ENCODE peak calls at places on chromosomes 7 and 10, in four cellular contexts. I is GM23248, L is HCT116, U is stomach. T is an unnamed sample.

GRCh38 chr10:17787087-17787942 is 21.8 kb upstream of the MRC1 start:
- DNase-seq in U (no peak), L (peak; percentile 62), I (peak; percentile 97), T (peak; percentile 62)

GRCh38 chr10:101495324-101495925 is 92.6 kb downstream of the POLL start:
- DNase-seq in L (peak; percentile 12), U (no peak), I (peak; percentile 16), T (peak; percentile 61)

GRCh38 chr7:51949726-51950644 is 633.4 kb upstream of the COBL start:
- DNase-seq in I (no peak), L (no peak), U (no peak), T (peak; percentile 77)

GRCh38 chr7:54837167-54837566 is 78.2 kb upstream of the SEC61G start:
- DNase-seq in I (peak; percentile 40), U (no peak), L (no peak), T (no peak)

GRCh38 chr10:104924101-104924795 is 283.2 kb downstream of the SORCS3 start:
- DNase-seq in I (no peak), L (no peak), U (no peak), T (no peak)

GRCh38 chr10:97321032-97321806 is 2.1 kb downstream of the FRAT1 start:
- DNase-seq in U (no peak), L (no peak), I (no peak), T (peak; percentile 17)

GRCh38 chr7:17009007-17009719 is 127.4 kb upstream of the AGR3 start:
- DNase-seq in U (no peak), L (peak; percentile 27), I (peak; percentile 50), T (peak; percentile 20)

GRCh38 chr7:11616466-11616865 is 215.5 kb downstream of the THSD7A start:
- DNase-seq in U (no peak), L (no peak), I (no peak), T (no peak)

GRCh38 chr10:56537984-56538383 is 176.9 kb upstream of the ZWINT start:
- DNase-seq in U (no peak), I (peak; percentile 41), L (no peak), T (no peak)

GRCh38 chr10:15124190-15124589 is 27.0 kb downstream of the RPP38 start:
- DNase-seq in I (no peak), L (no peak), U (no peak), T (no peak)

GRCh38 chr10:29386347-29386999 is 97.6 kb downstream of the LYZL1 start:
- DNase-seq in L (no peak), U (no peak), I (peak; percentile 58), T (peak; percentile 39)

GRCh38 chr7:3725660-3726059 is 424.6 kb downstream of the SDK1 start:
- DNase-seq in L (no peak), I (no peak), U (no peak), T (no peak)

GRCh38 chr7:3721422-3721821 is 420.4 kb downstream of the SDK1 start:
- DNase-seq in I (no peak), U (no peak), L (no peak), T (no peak)

GRCh38 chr7:3725145-3725544 is 424.1 kb downstream of the SDK1 start:
- DNase-seq in I (no peak), U (no peak), L (no peak), T (no peak)

DNA sequence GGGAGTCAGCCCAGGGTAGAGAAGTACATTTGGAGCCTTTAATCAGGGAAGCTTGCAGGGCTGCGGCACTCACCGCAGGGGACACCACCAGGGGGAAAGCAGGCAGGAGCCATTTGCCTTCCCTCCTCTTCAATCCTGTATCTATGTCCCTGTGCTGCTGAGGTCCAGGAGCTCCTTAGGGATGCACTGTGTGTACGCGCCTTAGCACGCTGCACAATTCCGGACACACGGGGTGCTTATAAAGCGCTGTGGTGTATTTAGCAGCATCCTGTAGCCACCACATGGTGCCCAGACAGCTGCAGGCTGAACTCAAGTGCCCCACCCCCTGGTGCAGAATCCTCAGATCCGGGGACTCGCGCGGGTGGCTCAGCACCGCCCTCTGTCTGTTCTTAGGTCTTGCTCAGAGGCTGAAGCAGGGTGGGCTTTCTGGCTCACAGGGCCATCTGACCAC is 421.4 kb downstream of the SDK1 start:
- DNase-seq in L (peak; percentile 27), I (no peak), U (no peak), T (peak; percentile 7)
- H3K4me3 ChIP-seq in L (no peak overlapping the region), I (no peak overlapping the region), U (no peak overlapping the region), T (no peak overlapping the region)

GRCh38 chr10:52451817-52452216 is 137.7 kb downstream of the DKK1 start:
- DNase-seq in I (peak; percentile 91), U (no peak), L (no peak), T (peak; percentile 91)
- H3K4me1 ChIP-seq in I (peaks cover 49% of the 10 kb centered on the region), U (no peaks in the 10 kb centered on the region), L (peaks cover 71% of the 10 kb centered on the region), T (peaks cover 28% of the 10 kb centered on the region)

DNA sequence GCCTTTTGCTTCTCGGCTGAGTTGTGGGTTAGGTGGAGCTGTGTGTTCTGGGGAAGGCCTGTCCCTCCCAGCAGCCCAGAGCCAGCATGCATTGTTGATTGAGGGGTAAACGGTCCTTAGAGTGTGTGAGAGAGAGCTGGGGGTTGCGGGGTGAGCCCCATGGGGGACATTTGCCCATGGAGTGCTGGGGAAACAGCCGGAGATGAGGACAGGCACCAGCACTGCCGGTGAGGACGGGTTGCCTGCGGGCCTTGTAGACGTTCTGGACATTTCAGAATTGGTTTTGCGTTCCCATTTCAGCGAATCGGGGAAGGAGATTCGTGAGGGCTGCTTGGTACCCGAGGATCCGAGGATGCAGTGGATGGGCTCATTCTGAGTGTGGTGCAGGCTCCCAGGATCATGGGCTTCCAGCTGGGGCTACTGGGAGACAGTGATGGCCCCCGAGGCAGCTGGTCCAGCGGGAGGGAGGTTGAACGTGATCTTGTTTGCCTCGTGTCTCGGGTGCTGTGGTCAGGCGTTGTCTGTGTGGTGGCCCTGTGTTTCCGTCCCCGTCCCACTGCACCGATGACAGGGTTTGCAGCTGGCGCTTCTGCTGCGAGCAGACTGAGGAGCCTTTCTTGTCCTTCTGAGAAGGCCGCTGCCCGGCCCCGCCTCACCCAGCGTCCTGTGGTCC is 113.9 kb downstream of the CYTH3 start:
- DNase-seq in U (no peak), L (no peak), I (no peak), T (no peak)
- H3K36me3 ChIP-seq in U (peaks cover 81% of the 10 kb centered on the region), L (peaks cover 18% of the 10 kb centered on the region), I (peaks cover 18% of the 10 kb centered on the region), T (peaks cover 75% of the 10 kb centered on the region)

DNA sequence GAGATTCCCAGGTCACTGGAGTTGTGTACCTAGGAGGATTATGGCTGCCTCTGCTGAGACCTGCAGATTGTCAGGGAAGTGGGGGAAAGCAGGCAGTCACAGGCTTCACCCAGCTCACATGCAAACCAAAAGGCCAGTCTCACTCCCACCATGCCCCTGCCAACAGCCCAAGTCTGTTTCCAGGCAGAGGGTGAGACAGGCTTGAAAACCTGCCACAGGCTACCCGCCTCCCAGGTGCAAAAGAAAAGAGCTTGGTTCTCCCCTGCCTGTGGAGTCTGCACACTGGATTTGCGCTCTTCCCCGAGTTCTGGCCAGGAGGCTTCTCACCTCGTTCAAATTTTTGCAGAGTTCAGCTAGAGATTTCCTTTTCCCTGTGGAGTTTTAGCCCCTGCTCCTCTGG is 119.5 kb downstream of the RUNDC3B start:
- DNase-seq in U (no peak), L (no peak), I (no peak), T (no peak)
- H3K4me3 ChIP-seq in U (no peak overlapping the region), L (no peak overlapping the region), I (no peak overlapping the region), T (no peak overlapping the region)

DNA sequence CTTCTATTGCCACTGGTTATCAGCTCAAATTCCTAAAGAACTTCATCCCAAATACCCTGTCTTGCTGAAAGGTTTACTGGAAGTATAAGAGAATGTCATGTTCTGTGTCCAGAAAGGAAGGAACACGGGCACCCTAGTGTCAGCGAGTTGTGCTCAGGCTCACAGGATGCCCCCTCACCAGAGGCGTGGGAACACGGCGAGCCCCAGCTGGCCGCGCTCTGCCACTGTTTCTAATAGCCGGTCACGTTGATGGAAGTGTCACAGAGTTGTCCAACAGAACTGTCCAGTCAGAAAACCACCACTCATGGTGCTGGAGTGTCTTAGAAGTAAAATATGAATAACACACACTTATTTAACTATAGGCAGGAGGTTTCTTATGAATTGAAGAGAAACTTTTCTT is 72.8 kb downstream of the FIGNL1 start:
- DNase-seq in I (no peak), U (no peak), L (no peak), T (no peak)
- H3K4me1 ChIP-seq in I (no peaks in the 10 kb centered on the region), U (no peaks in the 10 kb centered on the region), L (no peaks in the 10 kb centered on the region), T (no peaks in the 10 kb centered on the region)

DNA sequence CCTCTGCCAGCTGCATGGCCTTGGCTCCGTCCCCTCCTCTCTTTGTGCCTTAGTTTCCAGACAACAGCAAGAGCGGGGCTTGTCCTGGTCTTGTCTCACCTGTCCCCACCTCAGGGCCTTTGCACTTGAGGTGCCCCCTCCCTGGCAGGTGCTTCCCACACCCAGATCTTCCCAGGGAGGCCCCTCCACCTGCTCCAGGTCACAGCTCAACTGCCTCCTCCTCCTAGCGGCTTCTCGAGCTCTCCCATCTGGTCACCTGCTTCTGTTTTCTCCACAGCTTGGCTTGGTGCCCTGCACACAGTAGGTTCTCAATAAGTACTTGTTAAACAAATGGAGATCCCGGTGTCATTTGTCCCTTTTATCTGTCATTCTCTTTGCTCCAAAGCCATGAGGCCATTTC is 64.3 kb upstream of the ZNF716 start:
- DNase-seq in I (no peak), L (no peak), U (no peak), T (no peak)
- H3K36me3 ChIP-seq in I (no peaks in the 10 kb centered on the region), L (no peaks in the 10 kb centered on the region), U (no peaks in the 10 kb centered on the region), T (no peaks in the 10 kb centered on the region)

DNA sequence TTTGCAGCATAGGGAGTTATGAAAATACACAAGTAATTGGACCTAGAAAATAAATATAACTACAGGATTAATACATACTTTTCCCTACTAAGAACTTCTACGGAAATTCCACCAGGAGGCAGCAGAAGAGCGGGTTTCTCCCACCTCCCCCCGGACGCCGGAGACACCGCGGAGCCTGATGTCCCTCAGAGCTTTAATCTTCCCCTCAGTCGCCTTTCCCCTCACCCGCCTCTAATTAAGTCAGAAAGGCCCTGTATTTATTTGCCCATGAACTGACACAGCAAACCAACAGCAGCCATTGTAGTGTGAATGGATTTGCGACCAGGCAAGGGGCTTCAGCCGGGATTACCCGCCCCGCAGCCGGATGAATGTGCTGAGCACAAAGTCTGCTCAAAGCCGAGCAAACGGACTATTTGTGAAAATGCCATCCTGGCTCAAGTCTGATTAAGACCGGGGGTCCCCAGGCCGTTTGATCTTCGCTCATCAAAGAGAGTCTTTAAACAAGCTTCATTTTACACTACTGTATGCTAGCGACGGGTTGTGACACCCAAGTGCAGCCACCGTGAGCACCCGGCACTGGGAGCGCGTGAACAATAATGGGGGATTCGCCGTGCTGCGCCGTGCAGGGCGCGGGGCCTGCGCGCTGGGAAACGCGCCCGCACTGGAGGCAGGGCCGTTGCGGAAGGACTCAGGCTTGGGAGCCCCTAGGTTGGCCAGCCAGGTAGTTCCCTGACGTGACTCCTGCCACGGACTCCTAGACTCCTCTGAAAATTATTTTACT is 5.6 kb upstream of the DKK1 start:
- DNase-seq in U (peak; percentile 46), I (peak; percentile 87), L (no peak), T (peak; percentile 80)
- H3K4me3 ChIP-seq in U (peak overlapping the region; percentile 46), I (peak overlapping the region; percentile 73), L (no peak overlapping the region), T (peak overlapping the region; percentile 17)

GRCh38 chr10:123011987-123012386 is 3.2 kb downstream of the ACADSB start:
- DNase-seq in L (no peak), U (no peak), I (no peak), T (no peak)

GRCh38 chr10:123013456-123014419 is 4.9 kb downstream of the ACADSB start:
- DNase-seq in I (peak; percentile 14), U (no peak), L (no peak), T (no peak)

GRCh38 chr10:123016228-123016627 is 7.4 kb downstream of the ACADSB start:
- DNase-seq in I (no peak), L (no peak), U (no peak), T (no peak)

GRCh38 chr10:123017421-123018165 is 8.8 kb downstream of the ACADSB start:
- DNase-seq in U (peak; percentile 42), I (no peak), L (no peak), T (no peak)

GRCh38 chr10:123014772-123015171 is 6.0 kb downstream of the ACADSB start:
- DNase-seq in U (no peak), L (no peak), I (no peak), T (no peak)
- H3K4me1 ChIP-seq in U (peaks cover 8% of the 10 kb centered on the region), L (peaks cover under 1% of the 10 kb centered on the region), I (peaks cover 3% of the 10 kb centered on the region), T (peaks cover 9% of the 10 kb centered on the region)

GRCh38 chr7:129014501-129015101 is 40.3 kb downstream of the TNPO3 start:
- DNase-seq in L (no peak), I (no peak), U (no peak), T (no peak)
- H3K36me3 ChIP-seq in L (peaks cover 17% of the 10 kb centered on the region), I (peaks cover 28% of the 10 kb centered on the region), U (peaks cover 62% of the 10 kb centered on the region), T (peaks cover 62% of the 10 kb centered on the region)

T was measured in HAP-1.